ENCODE peak calls at places on chromosomes 4 and X, in six cellular contexts. One of them, this sample, is unnamed. For H3K4me1, the result is how much of the 10 kb centered on the place peaks cover.

GRCh38 chr4:7052923-7053715 is 9.9 kb downstream of the TADA2B start:
- DNase-seq in psoas muscle: peak
- DNase-seq in MM.1S: no peak
- DNase-seq in left ventricle myocardium inferior: peak
- DNase-seq in fibroblast of lung: peak
- DNase-seq in cardiac muscle cell: no peak
- DNase-seq in this sample: no peak

GRCh38 chr4:141046255-141046654 is 87.0 kb downstream of the RNF150 start:
- DNase-seq in psoas muscle: no peak
- DNase-seq in MM.1S: no peak
- DNase-seq in left ventricle myocardium inferior: no peak
- DNase-seq in fibroblast of lung: peak
- DNase-seq in cardiac muscle cell: no peak
- DNase-seq in this sample: no peak

GRCh38 chr4:159070742-159071141 is 32.1 kb upstream of the RAPGEF2 start:
- DNase-seq in psoas muscle: no peak
- DNase-seq in MM.1S: no peak
- DNase-seq in left ventricle myocardium inferior: no peak
- DNase-seq in fibroblast of lung: peak
- DNase-seq in cardiac muscle cell: no peak
- DNase-seq in this sample: no peak

GRCh38 chrX:152635941-152636340 is 1.8 kb upstream of the GABRQ start:
- DNase-seq in psoas muscle: no peak
- DNase-seq in MM.1S: peak
- DNase-seq in left ventricle myocardium inferior: no peak
- DNase-seq in fibroblast of lung: peak
- DNase-seq in cardiac muscle cell: peak
- DNase-seq in this sample: no peak

GRCh38 chr4:6546681-6547447 is 28.1 kb upstream of the MAN2B2 start:
- DNase-seq in psoas muscle: no peak
- DNase-seq in MM.1S: peak
- DNase-seq in left ventricle myocardium inferior: no peak
- DNase-seq in fibroblast of lung: peak
- DNase-seq in cardiac muscle cell: peak
- DNase-seq in this sample: no peak

GRCh38 chrX:108735680-108736508 is 469 bp downstream of the IRS4 start:
- DNase-seq in psoas muscle: no peak
- DNase-seq in MM.1S: no peak
- DNase-seq in left ventricle myocardium inferior: no peak
- DNase-seq in fibroblast of lung: peak
- DNase-seq in cardiac muscle cell: peak
- DNase-seq in this sample: no peak

GRCh38 chrX:78313526-78313925 is 13.9 kb downstream of the CYSLTR1 start:
- DNase-seq in psoas muscle: no peak
- DNase-seq in MM.1S: no peak
- DNase-seq in left ventricle myocardium inferior: no peak
- DNase-seq in fibroblast of lung: no peak
- DNase-seq in cardiac muscle cell: no peak
- DNase-seq in this sample: no peak

GRCh38 chr4:145731026-145731425 is 51.1 kb downstream of the C4orf51 start:
- DNase-seq in psoas muscle: no peak
- DNase-seq in MM.1S: no peak
- DNase-seq in left ventricle myocardium inferior: no peak
- DNase-seq in fibroblast of lung: peak
- DNase-seq in cardiac muscle cell: no peak
- DNase-seq in this sample: no peak

GRCh38 chr4:1029957-1030520 is 18.6 kb downstream of the FGFRL1 start:
- DNase-seq in psoas muscle: no peak
- DNase-seq in MM.1S: no peak
- DNase-seq in left ventricle myocardium inferior: no peak
- DNase-seq in fibroblast of lung: no peak
- DNase-seq in cardiac muscle cell: no peak
- DNase-seq in this sample: no peak

GRCh38 chr4:55409468-55410171 is 13.9 kb downstream of the TMEM165 start:
- DNase-seq in psoas muscle: no peak
- DNase-seq in MM.1S: no peak
- DNase-seq in left ventricle myocardium inferior: no peak
- DNase-seq in fibroblast of lung: no peak
- DNase-seq in cardiac muscle cell: peak
- DNase-seq in this sample: no peak

GRCh38 chr4:164304861-164305260 is 449.1 kb upstream of the SMIM31 start:
- DNase-seq in psoas muscle: no peak
- DNase-seq in MM.1S: no peak
- DNase-seq in left ventricle myocardium inferior: no peak
- DNase-seq in fibroblast of lung: peak
- DNase-seq in cardiac muscle cell: no peak
- DNase-seq in this sample: no peak

GRCh38 chr4:108109997-108110416 is 58.7 kb downstream of the LEF1 start:
- DNase-seq in psoas muscle: no peak
- DNase-seq in MM.1S: peak
- DNase-seq in left ventricle myocardium inferior: no peak
- DNase-seq in fibroblast of lung: no peak
- DNase-seq in cardiac muscle cell: no peak
- DNase-seq in this sample: no peak

GRCh38 chrX:130111220-130111934 is 1.1 kb upstream of the ELF4 start:
- DNase-seq in psoas muscle: no peak
- DNase-seq in MM.1S: no peak
- DNase-seq in left ventricle myocardium inferior: no peak
- DNase-seq in fibroblast of lung: no peak
- DNase-seq in cardiac muscle cell: peak
- DNase-seq in this sample: no peak

GRCh38 chrX:13398073-13398823 is 78.4 kb upstream of the ATXN3L start:
- DNase-seq in psoas muscle: peak
- DNase-seq in MM.1S: no peak
- DNase-seq in left ventricle myocardium inferior: no peak
- DNase-seq in fibroblast of lung: peak
- DNase-seq in cardiac muscle cell: no peak
- DNase-seq in this sample: peak

GRCh38 chr4:128358903-128359260 is 71.3 kb upstream of the PGRMC2 start:
- DNase-seq in psoas muscle: no peak
- DNase-seq in MM.1S: no peak
- DNase-seq in left ventricle myocardium inferior: no peak
- DNase-seq in fibroblast of lung: no peak
- DNase-seq in cardiac muscle cell: no peak
- DNase-seq in this sample: no peak

GRCh38 chr4:7772708-7773385 is 166.8 kb downstream of the AFAP1 start:
- DNase-seq in psoas muscle: peak
- DNase-seq in MM.1S: no peak
- DNase-seq in left ventricle myocardium inferior: peak
- DNase-seq in fibroblast of lung: no peak
- DNase-seq in cardiac muscle cell: no peak
- DNase-seq in this sample: peak

GRCh38 chrX:39201305-39201990 is 400.2 kb downstream of the MID1IP1 start:
- DNase-seq in psoas muscle: no peak
- DNase-seq in MM.1S: no peak
- DNase-seq in left ventricle myocardium inferior: no peak
- DNase-seq in fibroblast of lung: peak
- DNase-seq in cardiac muscle cell: no peak
- DNase-seq in this sample: no peak

GRCh38 chr4:85381968-85382367 is 93.0 kb upstream of the ARHGAP24 start:
- DNase-seq in psoas muscle: no peak
- DNase-seq in MM.1S: no peak
- DNase-seq in left ventricle myocardium inferior: no peak
- DNase-seq in fibroblast of lung: no peak
- DNase-seq in cardiac muscle cell: no peak
- DNase-seq in this sample: no peak

GRCh38 chrX:29661290-29661689 is 554.1 kb upstream of the MAGEB2 start:
- DNase-seq in psoas muscle: no peak
- DNase-seq in MM.1S: no peak
- DNase-seq in left ventricle myocardium inferior: no peak
- DNase-seq in fibroblast of lung: peak
- DNase-seq in cardiac muscle cell: no peak
- DNase-seq in this sample: no peak

GRCh38 chr4:38872620-38873019 is 5.0 kb downstream of the FAM114A1 start:
- DNase-seq in psoas muscle: no peak
- DNase-seq in MM.1S: no peak
- DNase-seq in left ventricle myocardium inferior: no peak
- DNase-seq in fibroblast of lung: peak
- DNase-seq in cardiac muscle cell: no peak
- DNase-seq in this sample: no peak

GRCh38 chr4:67746797-67747495 is 7.2 kb downstream of the GNRHR start:
- DNase-seq in psoas muscle: no peak
- DNase-seq in MM.1S: peak
- DNase-seq in left ventricle myocardium inferior: no peak
- DNase-seq in fibroblast of lung: peak
- DNase-seq in cardiac muscle cell: peak
- DNase-seq in this sample: no peak

GRCh38 chrX:103879339-103879738 is 47.3 kb upstream of the RAB9B start:
- DNase-seq in psoas muscle: no peak
- DNase-seq in MM.1S: no peak
- DNase-seq in left ventricle myocardium inferior: no peak
- DNase-seq in fibroblast of lung: peak
- DNase-seq in cardiac muscle cell: no peak
- DNase-seq in this sample: no peak

GRCh38 chrX:46553935-46554334 is 8.7 kb upstream of the ZNF674 start:
- DNase-seq in psoas muscle: no peak
- DNase-seq in MM.1S: no peak
- DNase-seq in left ventricle myocardium inferior: no peak
- DNase-seq in fibroblast of lung: no peak
- DNase-seq in cardiac muscle cell: no peak
- DNase-seq in this sample: no peak

GRCh38 chr4:1737666-1738065 is 16.3 kb downstream of the TACC3 start:
- DNase-seq in psoas muscle: no peak
- DNase-seq in MM.1S: no peak
- DNase-seq in left ventricle myocardium inferior: no peak
- DNase-seq in fibroblast of lung: no peak
- DNase-seq in cardiac muscle cell: no peak
- DNase-seq in this sample: no peak

GRCh38 chr4:83548151-83548905 is 12.4 kb downstream of the GPAT3 start:
- DNase-seq in psoas muscle: peak
- DNase-seq in MM.1S: no peak
- DNase-seq in left ventricle myocardium inferior: peak
- DNase-seq in fibroblast of lung: peak
- DNase-seq in cardiac muscle cell: no peak
- DNase-seq in this sample: peak

GRCh38 chrX:128464091-128464490 is 411.9 kb upstream of the ACTRT1 start:
- DNase-seq in psoas muscle: no peak
- DNase-seq in MM.1S: no peak
- DNase-seq in left ventricle myocardium inferior: no peak
- DNase-seq in fibroblast of lung: peak
- DNase-seq in cardiac muscle cell: no peak
- DNase-seq in this sample: no peak

GRCh38 chrX:149129767-149130166 is 375.3 kb downstream of the IDS start:
- DNase-seq in psoas muscle: no peak
- DNase-seq in MM.1S: no peak
- DNase-seq in left ventricle myocardium inferior: no peak
- DNase-seq in fibroblast of lung: peak
- DNase-seq in cardiac muscle cell: no peak
- DNase-seq in this sample: no peak

GRCh38 chrX:63581390-63581789 is 203.6 kb downstream of the ARHGEF9 start:
- DNase-seq in psoas muscle: no peak
- DNase-seq in MM.1S: no peak
- DNase-seq in left ventricle myocardium inferior: no peak
- DNase-seq in fibroblast of lung: no peak
- DNase-seq in cardiac muscle cell: no peak
- DNase-seq in this sample: no peak

GRCh38 chrX:125850693-125851092 is 315.4 kb downstream of the DCAF12L2 start:
- DNase-seq in psoas muscle: no peak
- DNase-seq in MM.1S: no peak
- DNase-seq in left ventricle myocardium inferior: no peak
- DNase-seq in fibroblast of lung: no peak
- DNase-seq in cardiac muscle cell: no peak
- DNase-seq in this sample: no peak

GRCh38 chr4:74009307-74009706 is 10.8 kb upstream of the CXCL5 start:
- DNase-seq in psoas muscle: no peak
- DNase-seq in MM.1S: no peak
- DNase-seq in left ventricle myocardium inferior: no peak
- DNase-seq in fibroblast of lung: no peak
- DNase-seq in cardiac muscle cell: no peak
- DNase-seq in this sample: no peak
- H3K4me1 ChIP-seq in psoas muscle: under half
- H3K4me1 ChIP-seq in MM.1S: under half
- H3K4me1 ChIP-seq in left ventricle myocardium inferior: under half
- H3K4me1 ChIP-seq in fibroblast of lung: under half
- H3K4me1 ChIP-seq in cardiac muscle cell: under half
- H3K4me1 ChIP-seq in this sample: under half

GRCh38 chrX:3449287-3449686 is 102.8 kb upstream of the MXRA5 start:
- DNase-seq in psoas muscle: no peak
- DNase-seq in MM.1S: no peak
- DNase-seq in left ventricle myocardium inferior: no peak
- DNase-seq in fibroblast of lung: peak
- DNase-seq in cardiac muscle cell: no peak
- DNase-seq in this sample: no peak

GRCh38 chrX:3448563-3448962 is 102.1 kb upstream of the MXRA5 start:
- DNase-seq in psoas muscle: no peak
- DNase-seq in MM.1S: no peak
- DNase-seq in left ventricle myocardium inferior: no peak
- DNase-seq in fibroblast of lung: no peak
- DNase-seq in cardiac muscle cell: no peak
- DNase-seq in this sample: no peak

DNA sequence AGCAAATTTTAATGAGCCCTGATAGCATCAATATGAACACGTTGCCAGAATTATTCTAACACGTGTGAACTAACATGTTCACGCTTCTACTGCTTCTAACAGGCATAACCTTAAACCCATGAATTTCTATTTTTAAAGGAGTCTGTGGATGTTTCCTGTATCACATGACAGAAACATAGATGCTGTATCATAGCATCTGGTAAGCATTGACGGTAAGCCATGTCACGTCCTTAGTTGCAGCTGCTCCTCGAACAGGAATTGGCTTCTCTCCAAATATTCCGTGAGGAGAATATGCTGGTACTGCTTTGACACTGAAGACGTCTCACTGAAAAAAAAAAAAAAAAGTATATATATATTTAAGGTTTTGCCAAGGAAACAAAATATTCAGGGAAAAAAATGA is 105.1 kb upstream of the MXRA5 start:
- DNase-seq in psoas muscle: no peak
- DNase-seq in MM.1S: no peak
- DNase-seq in left ventricle myocardium inferior: no peak
- DNase-seq in fibroblast of lung: no peak
- DNase-seq in cardiac muscle cell: no peak
- DNase-seq in this sample: no peak
- H3K4me1 ChIP-seq in psoas muscle: under half
- H3K4me1 ChIP-seq in MM.1S: under half
- H3K4me1 ChIP-seq in left ventricle myocardium inferior: under half
- H3K4me1 ChIP-seq in fibroblast of lung: under half
- H3K4me1 ChIP-seq in cardiac muscle cell: under half
- H3K4me1 ChIP-seq in this sample: under half

GRCh38 chr4:153485860-153486259 is 19.7 kb downstream of the TMEM131L start:
- DNase-seq in psoas muscle: no peak
- DNase-seq in MM.1S: no peak
- DNase-seq in left ventricle myocardium inferior: no peak
- DNase-seq in fibroblast of lung: no peak
- DNase-seq in cardiac muscle cell: no peak
- DNase-seq in this sample: no peak
- H3K4me1 ChIP-seq in psoas muscle: half or more
- H3K4me1 ChIP-seq in MM.1S: under half
- H3K4me1 ChIP-seq in left ventricle myocardium inferior: half or more
- H3K4me1 ChIP-seq in fibroblast of lung: under half
- H3K4me1 ChIP-seq in cardiac muscle cell: under half
- H3K4me1 ChIP-seq in this sample: under half

DNA sequence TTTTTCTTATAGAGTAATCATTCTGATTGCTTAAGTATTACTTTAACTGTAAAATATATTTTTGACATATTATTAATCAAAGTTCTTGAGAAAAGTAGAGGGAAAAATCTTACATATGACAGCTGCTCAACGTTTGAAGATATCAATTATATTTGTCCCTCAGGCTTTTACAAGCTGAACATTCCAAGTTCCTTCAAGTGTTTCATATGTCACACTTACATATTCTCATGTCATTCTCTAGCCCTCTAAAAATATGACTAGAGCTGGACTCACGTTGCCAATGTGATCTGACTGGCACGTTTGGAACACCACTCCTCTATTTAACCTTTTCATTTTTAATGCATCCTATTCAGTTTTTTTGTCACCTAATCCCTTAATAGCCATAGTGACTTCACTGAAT is 492.9 kb downstream of the PCDH18 start:
- DNase-seq in psoas muscle: no peak
- DNase-seq in MM.1S: no peak
- DNase-seq in left ventricle myocardium inferior: no peak
- DNase-seq in fibroblast of lung: no peak
- DNase-seq in cardiac muscle cell: no peak
- DNase-seq in this sample: no peak
- H3K4me1 ChIP-seq in psoas muscle: under half
- H3K4me1 ChIP-seq in MM.1S: under half
- H3K4me1 ChIP-seq in left ventricle myocardium inferior: under half
- H3K4me1 ChIP-seq in fibroblast of lung: under half
- H3K4me1 ChIP-seq in cardiac muscle cell: under half
- H3K4me1 ChIP-seq in this sample: under half

This sample was measured in right cardiac atrium.